ENCODE peak calls at places on chromosome 1, in ten cellular contexts. M, Q, F, T, P, R, L, H, N and B are unnamed samples.

GRCh38 chr1:3029991-3030662 is 8.9 kb downstream of the ACTRT2 start:
- DNase-seq in M (no peak), Q (no peak), F (no peak), T (no peak), P (no peak), R (no peak), L (no peak), H (no peak), N (no peak), B (no peak)

GRCh38 chr1:14910947-14911721 is 242.4 kb upstream of the TMEM51 start:
- DNase-seq in M (no peak), Q (no peak), F (no peak), T (no peak), P (no peak), R (no peak), L (peak), H (no peak), N (no peak), B (no peak)

GRCh38 chr1:149936076-149936991 is at the start of gene MTMR11:
- DNase-seq in M (no peak), Q (no peak), F (no peak), T (no peak), P (no peak), R (no peak), L (no peak), H (no peak), N (no peak), B (no peak)

GRCh38 chr1:231232870-231233734 is 7.9 kb upstream of the GNPAT start:
- DNase-seq in M (no peak), Q (no peak), F (no peak), T (no peak), P (no peak), R (no peak), L (no peak), H (no peak), N (no peak), B (no peak)

GRCh38 chr1:226547754-226548191 is 791 bp upstream of the STUM start:
- DNase-seq in M (peak), Q (peak), F (peak), T (peak), P (peak), R (peak), L (peak), H (peak), N (peak), B (peak)

GRCh38 chr1:6248798-6249731 is 5.1 kb downstream of the HES3 start:
- DNase-seq in M (peak), Q (no peak), F (no peak), T (no peak), P (no peak), R (no peak), L (peak), H (no peak), N (no peak), B (no peak)

GRCh38 chr1:243814718-243815117 is 35.3 kb downstream of the AKT3 start:
- DNase-seq in M (no peak), Q (no peak), F (no peak), T (no peak), P (no peak), R (no peak), L (no peak), H (no peak), N (no peak), B (no peak)

GRCh38 chr1:156118175-156118868 is 3.8 kb downstream of the LMNA start:
- DNase-seq in M (peak), Q (no peak), F (no peak), T (no peak), P (no peak), R (no peak), L (no peak), H (no peak), N (no peak), B (no peak)

GRCh38 chr1:64478594-64479248 is 8.8 kb downstream of the CACHD1 start:
- DNase-seq in M (no peak), Q (no peak), F (no peak), T (no peak), P (no peak), R (no peak), L (no peak), H (no peak), N (no peak), B (no peak)

GRCh38 chr1:41670558-41670957 is 186.1 kb upstream of the EDN2 start:
- DNase-seq in M (no peak), Q (no peak), F (no peak), T (no peak), P (no peak), R (no peak), L (peak), H (peak), N (no peak), B (no peak)

GRCh38 chr1:193264313-193265065 is 78.1 kb upstream of the B3GALT2 start:
- DNase-seq in M (no peak), Q (no peak), F (no peak), T (peak), P (no peak), R (no peak), L (peak), H (no peak), N (no peak), B (no peak)

GRCh38 chr1:17190526-17190995 is 14.4 kb upstream of the PADI1 start:
- DNase-seq in M (no peak), Q (no peak), F (no peak), T (no peak), P (no peak), R (no peak), L (no peak), H (no peak), N (no peak), B (no peak)

GRCh38 chr1:235331391-235331790 is 3.0 kb downstream of the GGPS1 start:
- DNase-seq in M (no peak), Q (no peak), F (no peak), T (no peak), P (no peak), R (no peak), L (peak), H (no peak), N (no peak), B (no peak)

GRCh38 chr1:179831225-179831624 is 46.4 kb downstream of the TOR1AIP2 start:
- DNase-seq in M (no peak), Q (no peak), F (no peak), T (no peak), P (no peak), R (no peak), L (no peak), H (no peak), N (no peak), B (no peak)

GRCh38 chr1:207811319-207811718 is 59.5 kb downstream of the CD46 start:
- DNase-seq in M (no peak), Q (no peak), F (no peak), T (no peak), P (no peak), R (no peak), L (no peak), H (no peak), N (no peak), B (no peak)

GRCh38 chr1:41920658-41921057 is 1.9 kb upstream of the HIVEP3 start:
- DNase-seq in M (no peak), Q (no peak), F (no peak), T (no peak), P (no peak), R (no peak), L (peak), H (no peak), N (no peak), B (no peak)

GRCh38 chr1:84795213-84795612 is 97.8 kb downstream of the LPAR3 start:
- DNase-seq in M (no peak), Q (no peak), F (no peak), T (no peak), P (no peak), R (no peak), L (no peak), H (no peak), N (no peak), B (no peak)

GRCh38 chr1:51237313-51237700 is 1.2 kb downstream of the RNF11 start:
- DNase-seq in M (no peak), Q (no peak), F (no peak), T (no peak), P (no peak), R (no peak), L (no peak), H (no peak), N (no peak), B (no peak)

GRCh38 chr1:77084457-77084856 is 134.8 kb downstream of the PIGK start:
- DNase-seq in M (no peak), Q (no peak), F (no peak), T (no peak), P (no peak), R (no peak), L (no peak), H (no peak), N (no peak), B (no peak)

GRCh38 chr1:157490337-157491165 is 61.8 kb downstream of the FCRL5 start:
- DNase-seq in M (peak), Q (no peak), F (peak), T (peak), P (peak), R (no peak), L (peak), H (peak), N (peak), B (peak)

GRCh38 chr1:28313710-28314510 is 14.9 kb upstream of the MED18 start:
- DNase-seq in M (no peak), Q (no peak), F (no peak), T (no peak), P (no peak), R (no peak), L (peak), H (no peak), N (no peak), B (no peak)

GRCh38 chr1:164473544-164473943 is 85.4 kb upstream of the PBX1 start:
- DNase-seq in M (no peak), Q (no peak), F (no peak), T (no peak), P (no peak), R (no peak), L (no peak), H (no peak), N (no peak), B (no peak)

GRCh38 chr1:64956733-64957441 is 9.5 kb downstream of the JAK1 start:
- DNase-seq in M (no peak), Q (no peak), F (peak), T (no peak), P (peak), R (no peak), L (peak), H (no peak), N (no peak), B (no peak)

GRCh38 chr1:40861227-40862003 is 748 bp downstream of the CITED4 start:
- DNase-seq in M (peak), Q (peak), F (peak), T (no peak), P (peak), R (no peak), L (peak), H (no peak), N (peak), B (no peak)

GRCh38 chr1:230191839-230192238 is 124.8 kb downstream of the GALNT2 start:
- DNase-seq in M (no peak), Q (no peak), F (no peak), T (no peak), P (no peak), R (no peak), L (no peak), H (no peak), N (no peak), B (no peak)

GRCh38 chr1:116878804-116879477 is 30.8 kb upstream of the PTGFRN start:
- DNase-seq in M (peak), Q (no peak), F (no peak), T (peak), P (no peak), R (no peak), L (peak), H (no peak), N (peak), B (peak)

GRCh38 chr1:176847052-176847451 is 317.5 kb downstream of the ASTN1 start:
- DNase-seq in M (peak), Q (no peak), F (no peak), T (no peak), P (no peak), R (no peak), L (no peak), H (no peak), N (no peak), B (no peak)

GRCh38 chr1:186629341-186629740 is 50.9 kb downstream of the PTGS2 start:
- DNase-seq in M (no peak), Q (no peak), F (no peak), T (no peak), P (no peak), R (no peak), L (no peak), H (no peak), N (no peak), B (no peak)